ENCODE peak calls at places on chromosomes 2 and 18, in four cellular contexts. Q, F, D and W are unnamed samples.
A peak's percentile ranks its signal among the peaks of the same experiment; 100 is the strongest.

GRCh38 chr18:8623549-8624106 is 14.4 kb downstream of the RAB12 start:
- DNase-seq in Q (no peak), F (no peak), D (no peak), W (no peak)

GRCh38 chr2:236086403-236086970 is 81.7 kb downstream of the GBX2 start:
- DNase-seq in Q (no peak), F (no peak), D (no peak), W (no peak)

GRCh38 chr2:45821558-45822271 is 170.2 kb downstream of the PRKCE start:
- DNase-seq in Q (peak; percentile 10), F (no peak), D (peak; percentile 66), W (no peak)

GRCh38 chr2:187117483-187117882 is 268.5 kb upstream of the ZSWIM2 start:
- DNase-seq in Q (no peak), F (no peak), D (no peak), W (no peak)

GRCh38 chr18:51009071-51009470 is 20.9 kb upstream of the SMAD4 start:
- DNase-seq in Q (no peak), F (no peak), D (no peak), W (no peak)

GRCh38 chr18:49648811-49649210 is 87.0 kb downstream of the LIPG start:
- DNase-seq in Q (no peak), F (no peak), D (no peak), W (no peak)

GRCh38 chr2:96265349-96265839 is 403 bp downstream of the TMEM127 start:
- DNase-seq in Q (peak; percentile 34), F (no peak), D (peak; percentile 23), W (peak; percentile 88)

GRCh38 chr18:42437646-42438045 is 482.6 kb downstream of the PIK3C3 start:
- DNase-seq in Q (no peak), F (no peak), D (no peak), W (no peak)

GRCh38 chr2:127105656-127106456 is 1.1 kb downstream of the BIN1 start:
- DNase-seq in Q (no peak), F (no peak), D (no peak), W (peak; percentile 80)

GRCh38 chr2:203673933-203674332 is 32.5 kb upstream of the CD28 start:
- DNase-seq in Q (no peak), F (peak; percentile 69), D (no peak), W (no peak)

GRCh38 chr18:50327983-50328382 is 40.5 kb upstream of the CXXC1 start:
- DNase-seq in Q (no peak), F (no peak), D (no peak), W (no peak)

GRCh38 chr2:151085101-151085640 is 176.5 kb downstream of the RBM43 start:
- DNase-seq in Q (no peak), F (no peak), D (no peak), W (no peak)

GRCh38 chr2:71223767-71224333 is 3.1 kb downstream of the PAIP2B start:
- DNase-seq in Q (peak; percentile 56), F (no peak), D (peak; percentile 52), W (peak; percentile 52)

GRCh38 chr2:185066128-185066527 is 467.8 kb downstream of the ZNF804A start:
- DNase-seq in Q (no peak), F (no peak), D (no peak), W (no peak)

GRCh38 chr2:221245045-221245444 is 327.1 kb downstream of the EPHA4 start:
- DNase-seq in Q (no peak), F (no peak), D (no peak), W (no peak)

GRCh38 chr2:181673178-181673577 is 7.1 kb downstream of the NEUROD1 start:
- DNase-seq in Q (no peak), F (peak; percentile 30), D (no peak), W (no peak)

GRCh38 chr2:112187805-112188596 is 49.8 kb downstream of the FBLN7 start:
- DNase-seq in Q (peak; percentile 84), F (no peak), D (no peak), W (no peak)

GRCh38 chr2:226334981-226335720 is 464.5 kb downstream of the IRS1 start:
- DNase-seq in Q (no peak), F (no peak), D (peak; percentile 34), W (no peak)

GRCh38 chr18:24616638-24617037 is 156.2 kb downstream of the HRH4 start:
- DNase-seq in Q (no peak), F (no peak), D (no peak), W (no peak)

GRCh38 chr2:38485734-38486133 is 108.7 kb upstream of the ATL2 start:
- DNase-seq in Q (no peak), F (peak; percentile 20), D (no peak), W (no peak)

GRCh38 chr18:9612215-9612830 is 2.0 kb downstream of the PPP4R1 start:
- DNase-seq in Q (peak; percentile 52), F (no peak), D (peak; percentile 66), W (peak; percentile 66)

GRCh38 chr2:225471492-225471891 is 72.0 kb downstream of the NYAP2 start:
- DNase-seq in Q (peak; percentile 56), F (no peak), D (peak; percentile 34), W (no peak)

GRCh38 chr2:186783254-186783653 is 65.7 kb downstream of the ZSWIM2 start:
- DNase-seq in Q (no peak), F (no peak), D (no peak), W (no peak)

GRCh38 chr2:235343869-235344268 is 150.0 kb upstream of the AGAP1 start:
- DNase-seq in Q (no peak), F (no peak), D (no peak), W (no peak)

GRCh38 chr2:105782123-105782522 is 37.4 kb downstream of the NCK2 start:
- DNase-seq in Q (no peak), F (no peak), D (no peak), W (no peak)

GRCh38 chr2:109538551-109538950 is 75.2 kb downstream of the SEPTIN10 start:
- DNase-seq in Q (no peak), F (no peak), D (no peak), W (no peak)

GRCh38 chr2:223051580-223052375 is at the start of gene KCNE4:
- DNase-seq in Q (no peak), F (no peak), D (no peak), W (no peak)

GRCh38 chr2:101400048-101400447 is 12.7 kb upstream of the CREG2 start:
- DNase-seq in Q (no peak), F (no peak), D (no peak), W (no peak)

GRCh38 chr2:201406077-201406662 is 45.1 kb downstream of the TRAK2 start:
- DNase-seq in Q (peak; percentile 57), F (no peak), D (peak; percentile 57), W (no peak)

GRCh38 chr18:73752965-73753364 is 394.7 kb downstream of the FBXO15 start:
- DNase-seq in Q (no peak), F (no peak), D (no peak), W (no peak)

GRCh38 chr2:88873620-88874019 is 182.1 kb downstream of the RPIA start:
- DNase-seq in Q (no peak), F (no peak), D (no peak), W (no peak)

GRCh38 chr18:48866028-48866733 is 84.6 kb downstream of the SMAD7 start:
- DNase-seq in Q (no peak), F (no peak), D (no peak), W (peak; percentile 90)

GRCh38 chr2:233250568-233250967 is 905 bp upstream of the ATG16L1 start:
- DNase-seq in Q (no peak), F (no peak), D (no peak), W (no peak)

GRCh38 chr2:205451901-205452300 is 230.4 kb upstream of the NRP2 start:
- DNase-seq in Q (no peak), F (no peak), D (no peak), W (no peak)

GRCh38 chr2:11129598-11130449 is 25.4 kb upstream of the SLC66A3 start:
- DNase-seq in Q (peak; percentile 85), F (no peak), D (peak; percentile 62), W (peak; percentile 96)

GRCh38 chr2:105383456-105383855 is 15.4 kb downstream of the FHL2 start:
- DNase-seq in Q (no peak), F (no peak), D (no peak), W (no peak)

DNA sequence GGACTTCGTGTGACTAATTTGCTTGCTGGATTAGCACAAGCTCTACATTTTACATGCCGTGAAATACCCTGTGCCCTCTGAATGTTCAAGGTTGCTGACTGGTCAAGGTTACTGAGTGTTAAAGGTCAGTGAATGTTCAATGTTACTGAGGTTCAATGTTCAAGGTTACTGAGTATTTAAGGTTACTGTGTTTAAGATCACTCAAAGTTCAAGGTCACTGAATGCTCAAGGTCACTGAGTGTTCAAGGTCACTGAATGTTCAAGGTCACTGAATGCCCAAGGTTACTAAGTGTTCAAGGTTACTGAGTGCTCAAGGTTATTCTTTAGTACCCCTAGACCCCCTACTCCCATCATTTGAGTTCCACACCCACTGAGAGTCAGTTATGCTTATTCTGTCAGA is 277.6 kb downstream of the CLIP4 start:
- DNase-seq in Q (no peak), F (no peak), D (no peak), W (no peak)
- TF ChIP-seq NFIC in Q (no peak), F (no peak), D (no peak), W (no peak)

GRCh38 chr2:184030978-184031377 is 567.4 kb upstream of the ZNF804A start:
- DNase-seq in Q (no peak), F (no peak), D (no peak), W (no peak)
- TF ChIP-seq MAX in Q (no peak), F (no peak), D (no peak), W (no peak)

GRCh38 chr2:48906640-48907039 is 151.1 kb upstream of the LHCGR start:
- DNase-seq in Q (no peak), F (no peak), D (no peak), W (peak; percentile 27)

GRCh38 chr2:48915884-48916283 is 160.4 kb upstream of the LHCGR start:
- DNase-seq in Q (no peak), F (no peak), D (no peak), W (no peak)

GRCh38 chr2:48914477-48915077 is 159.1 kb upstream of the LHCGR start:
- DNase-seq in Q (no peak), F (no peak), D (no peak), W (no peak)

GRCh38 chr2:48915227-48915626 is 159.7 kb upstream of the LHCGR start:
- DNase-seq in Q (no peak), F (no peak), D (no peak), W (no peak)

GRCh38 chr2:48912110-48912509 is 156.6 kb upstream of the LHCGR start:
- DNase-seq in Q (peak; percentile 2), F (no peak), D (no peak), W (no peak)
- TF ChIP-seq NFIC in Q (no peak), F (no peak), D (no peak), W (no peak)

GRCh38 chr2:241946306-241947003 is 76.9 kb downstream of the RTP5 start:
- DNase-seq in Q (no peak), F (no peak), D (no peak), W (no peak)
- TF ChIP-seq MAX in Q (no peak), F (no peak), D (no peak), W (no peak)

DNA sequence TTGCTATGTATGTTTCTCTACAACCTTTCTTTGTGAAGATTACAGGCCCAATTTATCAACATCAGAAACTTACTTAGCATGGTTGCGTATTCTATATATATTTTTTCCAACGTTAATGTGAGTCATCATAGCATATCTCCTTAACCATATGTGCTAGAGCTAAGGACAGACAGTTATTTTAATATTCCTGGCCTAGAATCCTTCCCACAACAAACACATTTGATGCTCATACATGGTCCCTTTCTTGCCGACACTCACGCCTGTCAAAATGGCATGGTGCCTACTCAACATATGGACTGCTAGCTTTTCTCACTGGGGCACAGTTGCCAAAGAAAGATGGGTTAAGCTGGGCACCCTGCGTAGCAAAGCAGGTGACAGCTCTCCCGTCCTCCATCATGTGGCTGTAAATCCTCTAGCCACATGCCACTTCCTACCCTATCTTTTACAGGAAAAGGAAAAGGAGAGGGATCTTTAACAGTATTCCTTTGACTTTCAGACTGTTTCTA is 75.2 kb upstream of the GALNT5 start:
- DNase-seq in Q (peak; percentile 64), F (no peak), D (no peak), W (no peak)
- TF ChIP-seq NFIC in Q (no peak), F (no peak), D (no peak), W (no peak)